ENCODE peak calls at places on chromosomes 16 and 17, in eight cellular contexts. One of them, this sample, is unnamed.

GRCh38 chr16:65600046-65600445 is 478.2 kb upstream of the CDH11 start:
- DNase-seq in left ventricle myocardium inferior: no peak
- DNase-seq in kidney epithelial cell: no peak
- DNase-seq in GM10248: no peak
- DNase-seq in cardiac muscle cell: no peak
- DNase-seq in heart right ventricle: no peak
- DNase-seq in breast epithelium: no peak
- DNase-seq in CD8-positive, alpha-beta T cell: no peak
- DNase-seq in this sample: no peak

GRCh38 chr17:39164675-39165143 is 1.3 kb downstream of the ARL5C start:
- DNase-seq in heart right ventricle: peak; percentile 90
- DNase-seq in GM10248: peak; percentile 97
- DNase-seq in left ventricle myocardium inferior: peak; percentile 92
- DNase-seq in CD8-positive, alpha-beta T cell: peak; percentile 73
- DNase-seq in breast epithelium: peak; percentile 82
- DNase-seq in kidney epithelial cell: no peak
- DNase-seq in cardiac muscle cell: peak; percentile 97
- DNase-seq in this sample: peak; percentile 64

GRCh38 chr16:29900102-29900887 is at the start of gene ASPHD1:
- DNase-seq in CD8-positive, alpha-beta T cell: no peak
- DNase-seq in left ventricle myocardium inferior: peak; percentile 71
- DNase-seq in breast epithelium: no peak
- DNase-seq in cardiac muscle cell: peak; percentile 92
- DNase-seq in GM10248: peak; percentile 91
- DNase-seq in heart right ventricle: no peak
- DNase-seq in kidney epithelial cell: peak; percentile 64
- DNase-seq in this sample: no peak

GRCh38 chr17:3772764-3773163 is 28.2 kb downstream of the ITGAE start:
- DNase-seq in kidney epithelial cell: no peak
- DNase-seq in CD8-positive, alpha-beta T cell: no peak
- DNase-seq in cardiac muscle cell: no peak
- DNase-seq in left ventricle myocardium inferior: no peak
- DNase-seq in GM10248: peak; percentile 10
- DNase-seq in heart right ventricle: no peak
- DNase-seq in breast epithelium: no peak
- DNase-seq in this sample: no peak

GRCh38 chr16:53967172-53967571 is 263.2 kb downstream of the FTO start:
- DNase-seq in kidney epithelial cell: no peak
- DNase-seq in left ventricle myocardium inferior: no peak
- DNase-seq in GM10248: no peak
- DNase-seq in cardiac muscle cell: no peak
- DNase-seq in heart right ventricle: no peak
- DNase-seq in breast epithelium: no peak
- DNase-seq in CD8-positive, alpha-beta T cell: no peak
- DNase-seq in this sample: no peak

GRCh38 chr16:28301154-28301553 is 8.8 kb downstream of the SBK1 start:
- DNase-seq in CD8-positive, alpha-beta T cell: no peak
- DNase-seq in heart right ventricle: no peak
- DNase-seq in breast epithelium: no peak
- DNase-seq in left ventricle myocardium inferior: no peak
- DNase-seq in cardiac muscle cell: no peak
- DNase-seq in GM10248: no peak
- DNase-seq in kidney epithelial cell: no peak
- DNase-seq in this sample: no peak

GRCh38 chr17:27783951-27784350 is 16.4 kb downstream of the NOS2 start:
- DNase-seq in GM10248: no peak
- DNase-seq in breast epithelium: no peak
- DNase-seq in heart right ventricle: no peak
- DNase-seq in kidney epithelial cell: no peak
- DNase-seq in left ventricle myocardium inferior: no peak
- DNase-seq in cardiac muscle cell: no peak
- DNase-seq in CD8-positive, alpha-beta T cell: no peak
- DNase-seq in this sample: no peak

GRCh38 chr17:47990962-47991731 is 20.2 kb downstream of the CDK5RAP3 start:
- DNase-seq in left ventricle myocardium inferior: no peak
- DNase-seq in cardiac muscle cell: no peak
- DNase-seq in GM10248: no peak
- DNase-seq in breast epithelium: no peak
- DNase-seq in heart right ventricle: no peak
- DNase-seq in CD8-positive, alpha-beta T cell: no peak
- DNase-seq in kidney epithelial cell: no peak
- DNase-seq in this sample: no peak

GRCh38 chr16:76607317-76607716 is 330.1 kb downstream of the CNTNAP4 start:
- DNase-seq in cardiac muscle cell: no peak
- DNase-seq in left ventricle myocardium inferior: no peak
- DNase-seq in kidney epithelial cell: no peak
- DNase-seq in breast epithelium: no peak
- DNase-seq in heart right ventricle: no peak
- DNase-seq in CD8-positive, alpha-beta T cell: no peak
- DNase-seq in GM10248: no peak
- DNase-seq in this sample: no peak

GRCh38 chr16:7345423-7345822 is 12.8 kb downstream of the RBFOX1 start:
- DNase-seq in breast epithelium: no peak
- DNase-seq in kidney epithelial cell: no peak
- DNase-seq in CD8-positive, alpha-beta T cell: no peak
- DNase-seq in cardiac muscle cell: no peak
- DNase-seq in left ventricle myocardium inferior: peak; percentile 32
- DNase-seq in GM10248: no peak
- DNase-seq in heart right ventricle: peak; percentile 35
- DNase-seq in this sample: no peak

GRCh38 chr17:68514809-68515208 is 2.6 kb downstream of the PRKAR1A start:
- DNase-seq in breast epithelium: no peak
- DNase-seq in CD8-positive, alpha-beta T cell: no peak
- DNase-seq in GM10248: no peak
- DNase-seq in left ventricle myocardium inferior: no peak
- DNase-seq in heart right ventricle: no peak
- DNase-seq in cardiac muscle cell: peak; percentile 93
- DNase-seq in kidney epithelial cell: peak; percentile 4
- DNase-seq in this sample: no peak

GRCh38 chr16:2284797-2285576 is 17.1 kb upstream of the RNPS1 start:
- DNase-seq in left ventricle myocardium inferior: no peak
- DNase-seq in heart right ventricle: no peak
- DNase-seq in breast epithelium: no peak
- DNase-seq in cardiac muscle cell: no peak
- DNase-seq in GM10248: no peak
- DNase-seq in CD8-positive, alpha-beta T cell: no peak
- DNase-seq in kidney epithelial cell: no peak
- DNase-seq in this sample: no peak

GRCh38 chr16:27677300-27677699 is 127.4 kb downstream of the KATNIP start:
- DNase-seq in left ventricle myocardium inferior: no peak
- DNase-seq in breast epithelium: no peak
- DNase-seq in kidney epithelial cell: peak; percentile 49
- DNase-seq in CD8-positive, alpha-beta T cell: no peak
- DNase-seq in cardiac muscle cell: peak; percentile 2
- DNase-seq in heart right ventricle: no peak
- DNase-seq in GM10248: no peak
- DNase-seq in this sample: no peak

GRCh38 chr17:57619061-57619937 is 125.8 kb downstream of the CCDC182 start:
- DNase-seq in cardiac muscle cell: peak; percentile 18
- DNase-seq in left ventricle myocardium inferior: no peak
- DNase-seq in GM10248: no peak
- DNase-seq in breast epithelium: peak; percentile 49
- DNase-seq in CD8-positive, alpha-beta T cell: no peak
- DNase-seq in heart right ventricle: no peak
- DNase-seq in kidney epithelial cell: no peak
- DNase-seq in this sample: no peak

GRCh38 chr16:83727018-83727417 is 80.8 kb upstream of the HSBP1 start:
- DNase-seq in left ventricle myocardium inferior: no peak
- DNase-seq in breast epithelium: no peak
- DNase-seq in GM10248: no peak
- DNase-seq in kidney epithelial cell: no peak
- DNase-seq in CD8-positive, alpha-beta T cell: no peak
- DNase-seq in heart right ventricle: no peak
- DNase-seq in cardiac muscle cell: peak; percentile 14
- DNase-seq in this sample: no peak

GRCh38 chr16:71885261-71885650 is 1.3 kb upstream of the ZNF821 start:
- DNase-seq in breast epithelium: no peak
- DNase-seq in CD8-positive, alpha-beta T cell: no peak
- DNase-seq in heart right ventricle: no peak
- DNase-seq in kidney epithelial cell: no peak
- DNase-seq in cardiac muscle cell: no peak
- DNase-seq in left ventricle myocardium inferior: no peak
- DNase-seq in GM10248: no peak
- DNase-seq in this sample: no peak

GRCh38 chr17:40121191-40121885 is 433 bp upstream of the MSL1 start:
- DNase-seq in breast epithelium: no peak
- DNase-seq in GM10248: peak; percentile 50
- DNase-seq in heart right ventricle: peak; percentile 58
- DNase-seq in CD8-positive, alpha-beta T cell: peak; percentile 28
- DNase-seq in left ventricle myocardium inferior: peak; percentile 51
- DNase-seq in kidney epithelial cell: no peak
- DNase-seq in cardiac muscle cell: peak; percentile 70
- DNase-seq in this sample: no peak

GRCh38 chr17:74437702-74438101 is 5.8 kb downstream of the GPRC5C start:
- DNase-seq in left ventricle myocardium inferior: no peak
- DNase-seq in heart right ventricle: no peak
- DNase-seq in cardiac muscle cell: no peak
- DNase-seq in breast epithelium: no peak
- DNase-seq in kidney epithelial cell: no peak
- DNase-seq in CD8-positive, alpha-beta T cell: no peak
- DNase-seq in GM10248: no peak
- DNase-seq in this sample: no peak

GRCh38 chr17:8073627-8074485 is 13.7 kb downstream of the ALOX12B start:
- DNase-seq in cardiac muscle cell: peak; percentile 68
- DNase-seq in kidney epithelial cell: no peak
- DNase-seq in heart right ventricle: peak; percentile 77
- DNase-seq in breast epithelium: peak; percentile 76
- DNase-seq in left ventricle myocardium inferior: peak; percentile 57
- DNase-seq in GM10248: peak; percentile 90
- DNase-seq in CD8-positive, alpha-beta T cell: peak; percentile 91
- DNase-seq in this sample: peak; percentile 83
- TF ChIP-seq CTCF in cardiac muscle cell: peak; percentile 94
- TF ChIP-seq CTCF in kidney epithelial cell: peak; percentile 91
- TF ChIP-seq CTCF in heart right ventricle: peak; percentile 89
- TF ChIP-seq CTCF in breast epithelium: peak; percentile 64
- TF ChIP-seq CTCF in left ventricle myocardium inferior: peak; percentile 88
- TF ChIP-seq CTCF in GM10248: peak; percentile 93
- TF ChIP-seq CTCF in CD8-positive, alpha-beta T cell: peak; percentile 89
- TF ChIP-seq CTCF in this sample: peak; percentile 56

GRCh38 chr17:78349831-78350631 is 9.8 kb downstream of the SOCS3 start:
- DNase-seq in left ventricle myocardium inferior: no peak
- DNase-seq in breast epithelium: no peak
- DNase-seq in cardiac muscle cell: no peak
- DNase-seq in heart right ventricle: no peak
- DNase-seq in CD8-positive, alpha-beta T cell: no peak
- DNase-seq in GM10248: no peak
- DNase-seq in kidney epithelial cell: no peak
- DNase-seq in this sample: no peak
- TF ChIP-seq CTCF in left ventricle myocardium inferior: no peak
- TF ChIP-seq CTCF in breast epithelium: no peak
- TF ChIP-seq CTCF in cardiac muscle cell: no peak
- TF ChIP-seq CTCF in heart right ventricle: no peak
- TF ChIP-seq CTCF in CD8-positive, alpha-beta T cell: no peak
- TF ChIP-seq CTCF in GM10248: no peak
- TF ChIP-seq CTCF in kidney epithelial cell: no peak
- TF ChIP-seq CTCF in this sample: no peak

GRCh38 chr17:44585315-44585714 is 28.0 kb downstream of the FZD2 start:
- DNase-seq in heart right ventricle: no peak
- DNase-seq in cardiac muscle cell: no peak
- DNase-seq in GM10248: no peak
- DNase-seq in left ventricle myocardium inferior: no peak
- DNase-seq in kidney epithelial cell: no peak
- DNase-seq in CD8-positive, alpha-beta T cell: no peak
- DNase-seq in breast epithelium: no peak
- DNase-seq in this sample: no peak

GRCh38 chr17:44584498-44584897 is 27.2 kb downstream of the FZD2 start:
- DNase-seq in cardiac muscle cell: no peak
- DNase-seq in kidney epithelial cell: no peak
- DNase-seq in GM10248: no peak
- DNase-seq in breast epithelium: no peak
- DNase-seq in left ventricle myocardium inferior: no peak
- DNase-seq in CD8-positive, alpha-beta T cell: no peak
- DNase-seq in heart right ventricle: no peak
- DNase-seq in this sample: no peak

GRCh38 chr17:44587339-44587738 is 30.1 kb downstream of the FZD2 start:
- DNase-seq in kidney epithelial cell: peak; percentile 95
- DNase-seq in GM10248: no peak
- DNase-seq in left ventricle myocardium inferior: peak; percentile 39
- DNase-seq in CD8-positive, alpha-beta T cell: no peak
- DNase-seq in heart right ventricle: peak; percentile 33
- DNase-seq in breast epithelium: no peak
- DNase-seq in cardiac muscle cell: peak; percentile 94
- DNase-seq in this sample: no peak

GRCh38 chr17:44578947-44579346 is 21.7 kb downstream of the FZD2 start:
- DNase-seq in cardiac muscle cell: no peak
- DNase-seq in left ventricle myocardium inferior: no peak
- DNase-seq in GM10248: no peak
- DNase-seq in heart right ventricle: no peak
- DNase-seq in breast epithelium: no peak
- DNase-seq in kidney epithelial cell: no peak
- DNase-seq in CD8-positive, alpha-beta T cell: no peak
- DNase-seq in this sample: no peak

DNA sequence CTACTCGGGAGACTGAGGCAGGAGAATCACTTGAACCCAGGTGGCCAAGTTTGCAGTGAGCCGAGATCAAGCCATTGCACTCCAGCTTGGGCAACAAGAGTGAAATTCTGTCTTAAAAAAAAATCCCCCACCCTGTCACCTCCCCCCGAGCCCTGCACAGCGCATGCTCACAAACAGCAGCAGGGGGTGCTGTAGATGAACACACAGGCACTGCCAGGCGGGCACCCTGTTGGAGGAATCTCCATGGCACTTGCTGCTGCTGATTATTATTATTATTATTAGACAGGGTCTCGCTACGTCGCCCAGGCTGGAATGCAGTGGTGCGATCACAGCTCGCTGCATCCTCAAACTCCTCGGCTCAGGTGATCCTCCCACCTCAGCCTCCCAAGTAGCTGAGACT is 24.6 kb downstream of the FZD2 start:
- DNase-seq in CD8-positive, alpha-beta T cell: no peak
- DNase-seq in kidney epithelial cell: no peak
- DNase-seq in GM10248: no peak
- DNase-seq in heart right ventricle: no peak
- DNase-seq in left ventricle myocardium inferior: no peak
- DNase-seq in breast epithelium: no peak
- DNase-seq in cardiac muscle cell: peak; percentile 31
- DNase-seq in this sample: no peak
- TF ChIP-seq CTCF in CD8-positive, alpha-beta T cell: no peak
- TF ChIP-seq CTCF in kidney epithelial cell: peak; percentile 30
- TF ChIP-seq CTCF in GM10248: no peak
- TF ChIP-seq CTCF in heart right ventricle: no peak
- TF ChIP-seq CTCF in left ventricle myocardium inferior: no peak
- TF ChIP-seq CTCF in breast epithelium: no peak
- TF ChIP-seq CTCF in cardiac muscle cell: peak; percentile 32
- TF ChIP-seq CTCF in this sample: no peak

DNA sequence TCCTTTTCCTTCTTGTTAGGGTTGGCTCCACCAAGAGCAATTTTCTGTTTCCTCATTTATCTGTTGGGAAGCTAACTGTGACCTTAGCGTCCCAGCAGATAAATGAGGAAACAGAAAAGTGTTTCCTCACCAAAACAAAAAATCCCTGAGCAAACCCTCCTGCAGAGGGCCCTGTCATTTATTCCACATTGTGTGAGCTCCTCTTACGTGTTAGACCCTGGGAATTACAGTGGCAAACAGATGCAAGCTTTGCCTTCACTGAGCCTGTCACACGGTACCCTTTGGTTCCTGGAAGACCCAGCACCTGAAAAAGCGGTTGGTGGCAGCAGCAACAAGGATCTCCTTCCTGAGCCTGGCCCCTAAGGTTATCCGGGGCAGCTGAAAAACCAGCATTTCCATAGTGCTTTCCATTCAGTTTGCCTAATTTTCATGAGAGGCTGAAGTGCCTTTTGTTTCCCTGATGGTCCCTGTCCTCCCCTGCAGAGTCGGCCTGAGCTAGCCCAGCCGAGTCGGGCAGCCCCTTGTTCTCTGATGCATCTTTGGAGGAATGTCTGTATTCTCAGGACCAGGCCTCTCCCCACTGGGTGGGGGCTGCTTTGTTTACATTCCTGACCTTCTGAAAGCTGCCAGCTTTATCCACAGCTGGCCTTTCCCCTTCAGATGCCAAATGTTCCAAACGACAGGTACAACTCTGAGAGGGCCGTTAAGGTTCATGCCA is 34.7 kb downstream of the YPEL2 start:
- DNase-seq in breast epithelium: no peak
- DNase-seq in left ventricle myocardium inferior: no peak
- DNase-seq in CD8-positive, alpha-beta T cell: no peak
- DNase-seq in kidney epithelial cell: no peak
- DNase-seq in heart right ventricle: no peak
- DNase-seq in cardiac muscle cell: no peak
- DNase-seq in GM10248: no peak
- DNase-seq in this sample: no peak
- TF ChIP-seq CTCF in breast epithelium: no peak
- TF ChIP-seq CTCF in left ventricle myocardium inferior: no peak
- TF ChIP-seq CTCF in CD8-positive, alpha-beta T cell: no peak
- TF ChIP-seq CTCF in kidney epithelial cell: no peak
- TF ChIP-seq CTCF in heart right ventricle: peak; percentile 27
- TF ChIP-seq CTCF in cardiac muscle cell: no peak
- TF ChIP-seq CTCF in GM10248: no peak
- TF ChIP-seq CTCF in this sample: no peak

This sample was measured in activated B cell treated with CpG ODN at 0.5 μM for 24 hours.